ENCODE peak calls at places on chromosomes 11 and 22, in four cellular contexts. P is OCI-LY7, H is LoVo, Q is hypothalamus. W is an unnamed sample.

GRCh38 chr11:124884340-124884739 is 13.3 kb downstream of the ROBO4 start:
- DNase-seq in P (no peak), H (no peak), Q (no peak), W (no peak)

GRCh38 chr11:130634981-130635473 is 186.6 kb downstream of the ADAMTS15 start:
- DNase-seq in P (no peak), H (no peak), Q (no peak), W (peak; percentile 88)

GRCh38 chr11:16833026-16833425 is 94.6 kb downstream of the C11orf58 start:
- DNase-seq in P (no peak), H (no peak), Q (no peak), W (no peak)

GRCh38 chr11:61626580-61627380 is 45.9 kb upstream of the SYT7 start:
- DNase-seq in P (no peak), H (peak; percentile 37), Q (no peak), W (no peak)

GRCh38 chr22:45953178-45953577 is 23.8 kb downstream of the WNT7B start:
- DNase-seq in P (no peak), H (no peak), Q (no peak), W (no peak)

GRCh38 chr11:1875093-1875785 is 16.5 kb downstream of the PRR33 start:
- DNase-seq in P (no peak), H (no peak), Q (no peak), W (no peak)

GRCh38 chr22:19287076-19287724 is 4.3 kb downstream of the CLTCL1 start:
- DNase-seq in P (no peak), H (peak; percentile 13), Q (no peak), W (no peak)

GRCh38 chr11:65579291-65579690 is 3.4 kb downstream of the EHBP1L1 start:
- DNase-seq in P (no peak), H (no peak), Q (no peak), W (no peak)

GRCh38 chr11:119470316-119471266 is 47.6 kb upstream of the THY1 start:
- DNase-seq in P (no peak), H (no peak), Q (no peak), W (no peak)

GRCh38 chr11:122131126-122131525 is 15.1 kb upstream of the BLID start:
- DNase-seq in P (no peak), H (no peak), Q (no peak), W (no peak)

GRCh38 chr11:84780689-84781293 is 846.4 kb downstream of the DLG2 start:
- DNase-seq in P (peak; percentile 31), H (peak; percentile 23), Q (no peak), W (peak; percentile 5)

GRCh38 chr22:25406510-25407210 is 157.8 kb upstream of the GRK3 start:
- DNase-seq in P (no peak), H (no peak), Q (no peak), W (no peak)

GRCh38 chr11:37411289-37411688 is 813.3 kb upstream of the RAG2 start:
- DNase-seq in P (no peak), H (no peak), Q (no peak), W (no peak)

GRCh38 chr22:47054231-47055072 is 292.0 kb downstream of the TBC1D22A start:
- DNase-seq in P (no peak), H (no peak), Q (no peak), W (no peak)

GRCh38 chr11:73965764-73966121 is 14.9 kb downstream of the DNAJB13 start:
- DNase-seq in P (no peak), H (no peak), Q (no peak), W (no peak)

GRCh38 chr11:131796541-131796940 is 426.1 kb downstream of the NTM start:
- DNase-seq in P (no peak), H (no peak), Q (no peak), W (no peak)

GRCh38 chr11:11789735-11790369 is 51.9 kb upstream of the USP47 start:
- DNase-seq in P (peak; percentile 8), H (peak; percentile 11), Q (no peak), W (no peak)

GRCh38 chr11:115334932-115335788 is 169.1 kb downstream of the CADM1 start:
- DNase-seq in P (peak; percentile 64), H (peak; percentile 37), Q (no peak), W (no peak)

GRCh38 chr11:33867566-33867965 is 24.3 kb downstream of the LMO2 start:
- DNase-seq in P (no peak), H (no peak), Q (no peak), W (no peak)

GRCh38 chr11:134074766-134075165 is 5.9 kb downstream of the JAM3 start:
- DNase-seq in P (no peak), H (no peak), Q (no peak), W (no peak)

GRCh38 chr11:125300791-125301218 is 136.3 kb downstream of the PKNOX2 start:
- DNase-seq in P (no peak), H (peak; percentile 32), Q (no peak), W (no peak)

GRCh38 chr11:88100161-88100560 is 75.1 kb downstream of the RAB38 start:
- DNase-seq in P (no peak), H (no peak), Q (no peak), W (no peak)

GRCh38 chr11:79441159-79441875 is 487 bp upstream of the TENM4 start:
- DNase-seq in P (no peak), H (no peak), Q (no peak), W (no peak)

GRCh38 chr11:93122535-93122934 is 75.3 kb downstream of the SLC36A4 start:
- DNase-seq in P (no peak), H (no peak), Q (no peak), W (no peak)

GRCh38 chr22:22006596-22006990 is 24.0 kb upstream of the TOP3B start:
- DNase-seq in P (no peak), H (no peak), Q (no peak), W (no peak)

GRCh38 chr22:44887941-44888366 is 121.9 kb downstream of the PHF21B start:
- DNase-seq in P (no peak), H (no peak), Q (no peak), W (no peak)

GRCh38 chr22:35761037-35761436 is 43.4 kb downstream of the APOL5 start:
- DNase-seq in P (no peak), H (no peak), Q (no peak), W (no peak)

GRCh38 chr22:45504703-45505341 is 2.1 kb downstream of the FBLN1 start:
- DNase-seq in P (no peak), H (no peak), Q (no peak), W (no peak)

GRCh38 chr11:12725863-12726666 is 51.8 kb downstream of the TEAD1 start:
- DNase-seq in P (no peak), H (peak; percentile 31), Q (no peak), W (no peak)

GRCh38 chr11:68673291-68673930 is 10.9 kb upstream of the GAL start:
- DNase-seq in P (no peak), H (no peak), Q (no peak), W (no peak)

GRCh38 chr11:5291207-5291838 is 10.4 kb downstream of the OR51B4 start:
- DNase-seq in P (peak; percentile 18), H (peak; percentile 41), Q (no peak), W (peak; percentile 38)

GRCh38 chr11:58688779-58689503 is 42.8 kb downstream of the GLYAT start:
- DNase-seq in P (no peak), H (no peak), Q (no peak), W (no peak)

GRCh38 chr11:45739866-45740265 is 65.1 kb upstream of the SLC35C1 start:
- DNase-seq in P (no peak), H (no peak), Q (no peak), W (no peak)

GRCh38 chr11:8604078-8604723 is 10.2 kb upstream of the STK33 start:
- DNase-seq in P (peak; percentile 54), H (peak; percentile 71), Q (no peak), W (peak; percentile 99)

GRCh38 chr11:106086850-106087249 is 9.4 kb downstream of the AASDHPPT start:
- DNase-seq in P (no peak), H (no peak), Q (no peak), W (no peak)

GRCh38 chr11:95711162-95711944 is 78.2 kb downstream of the FAM76B start:
- DNase-seq in P (peak; percentile 18), H (no peak), Q (no peak), W (no peak)

GRCh38 chr11:71406681-71407080 is 41.5 kb downstream of the DHCR7 start:
- DNase-seq in P (peak; percentile 68), H (no peak), Q (no peak), W (no peak)

GRCh38 chr22:43293661-43294392 is 49.3 kb downstream of the SCUBE1 start:
- DNase-seq in P (no peak), H (no peak), Q (no peak), W (no peak)

GRCh38 chr11:119460582-119460981 is 37.6 kb upstream of the THY1 start:
- DNase-seq in P (peak; percentile 35), H (no peak), Q (no peak), W (no peak)

W was measured in Panc1.